ENCODE peak calls at places on chromosomes 16 and 17, in five cellular contexts. One of them, this sample, is unnamed.

GRCh38 chr16:425740-426114 is 278 bp downstream of the RAB11FIP3 start:
- DNase-seq in H1: no peak
- DNase-seq in K562: no peak
- DNase-seq in GM12878: no peak
- DNase-seq in HepG2: no peak
- DNase-seq in this sample: no peak

GRCh38 chr17:77756028-77756427 is 202.5 kb upstream of the TNRC6C start:
- DNase-seq in H1: no peak
- DNase-seq in K562: no peak
- DNase-seq in GM12878: no peak
- DNase-seq in HepG2: no peak
- DNase-seq in this sample: no peak

GRCh38 chr17:15479697-15480096 is 12.3 kb upstream of the CDRT4 start:
- DNase-seq in H1: no peak
- DNase-seq in K562: no peak
- DNase-seq in GM12878: no peak
- DNase-seq in HepG2: peak; percentile 21
- DNase-seq in this sample: no peak

GRCh38 chr16:50615891-50616290 is 65.2 kb downstream of the SNX20 start:
- DNase-seq in HepG2: no peak
- DNase-seq in K562: no peak
- DNase-seq in H1: no peak
- DNase-seq in GM12878: no peak
- DNase-seq in this sample: no peak

GRCh38 chr16:11224894-11225676 is 30.9 kb downstream of the SOCS1 start:
- DNase-seq in H1: no peak
- DNase-seq in K562: no peak
- DNase-seq in HepG2: no peak
- DNase-seq in GM12878: peak; percentile 88
- DNase-seq in this sample: no peak

GRCh38 chr16:28900601-28901000 is 22.3 kb downstream of the ATP2A1 start:
- DNase-seq in H1: no peak
- DNase-seq in K562: no peak
- DNase-seq in GM12878: no peak
- DNase-seq in HepG2: no peak
- DNase-seq in this sample: no peak

GRCh38 chr16:55842369-55843104 is 9.6 kb upstream of the CES1 start:
- DNase-seq in K562: peak; percentile 61
- DNase-seq in H1: no peak
- DNase-seq in HepG2: peak; percentile 56
- DNase-seq in GM12878: no peak
- DNase-seq in this sample: peak; percentile 64

GRCh38 chr17:70169707-70170597 is 620 bp downstream of the KCNJ2 start:
- DNase-seq in GM12878: no peak
- DNase-seq in K562: no peak
- DNase-seq in HepG2: no peak
- DNase-seq in H1: no peak
- DNase-seq in this sample: no peak

GRCh38 chr17:45227101-45227591 is 5.5 kb downstream of the FMNL1 start:
- DNase-seq in HepG2: no peak
- DNase-seq in H1: no peak
- DNase-seq in K562: no peak
- DNase-seq in GM12878: peak; percentile 54
- DNase-seq in this sample: no peak
- TF ChIP-seq HDAC2 in HepG2: no peak
- TF ChIP-seq HDAC2 in H1: no peak
- TF ChIP-seq HDAC2 in K562: no peak
- TF ChIP-seq HDAC2 in GM12878: no peak
- TF ChIP-seq HDAC2 in this sample: no peak

GRCh38 chr17:79363552-79364275 is 247.1 kb downstream of the RBFOX3 start:
- DNase-seq in HepG2: no peak
- DNase-seq in K562: no peak
- DNase-seq in H1: no peak
- DNase-seq in GM12878: no peak
- DNase-seq in this sample: no peak

GRCh38 chr17:79361221-79361734 is 249.6 kb downstream of the RBFOX3 start:
- DNase-seq in K562: no peak
- DNase-seq in GM12878: no peak
- DNase-seq in HepG2: no peak
- DNase-seq in H1: no peak
- DNase-seq in this sample: no peak

GRCh38 chr17:79362996-79363305 is 247.9 kb downstream of the RBFOX3 start:
- DNase-seq in HepG2: no peak
- DNase-seq in K562: no peak
- DNase-seq in GM12878: no peak
- DNase-seq in H1: no peak
- DNase-seq in this sample: no peak

GRCh38 chr17:79360196-79360595 is 250.7 kb downstream of the RBFOX3 start:
- DNase-seq in K562: no peak
- DNase-seq in H1: no peak
- DNase-seq in HepG2: no peak
- DNase-seq in GM12878: no peak
- DNase-seq in this sample: no peak

DNA sequence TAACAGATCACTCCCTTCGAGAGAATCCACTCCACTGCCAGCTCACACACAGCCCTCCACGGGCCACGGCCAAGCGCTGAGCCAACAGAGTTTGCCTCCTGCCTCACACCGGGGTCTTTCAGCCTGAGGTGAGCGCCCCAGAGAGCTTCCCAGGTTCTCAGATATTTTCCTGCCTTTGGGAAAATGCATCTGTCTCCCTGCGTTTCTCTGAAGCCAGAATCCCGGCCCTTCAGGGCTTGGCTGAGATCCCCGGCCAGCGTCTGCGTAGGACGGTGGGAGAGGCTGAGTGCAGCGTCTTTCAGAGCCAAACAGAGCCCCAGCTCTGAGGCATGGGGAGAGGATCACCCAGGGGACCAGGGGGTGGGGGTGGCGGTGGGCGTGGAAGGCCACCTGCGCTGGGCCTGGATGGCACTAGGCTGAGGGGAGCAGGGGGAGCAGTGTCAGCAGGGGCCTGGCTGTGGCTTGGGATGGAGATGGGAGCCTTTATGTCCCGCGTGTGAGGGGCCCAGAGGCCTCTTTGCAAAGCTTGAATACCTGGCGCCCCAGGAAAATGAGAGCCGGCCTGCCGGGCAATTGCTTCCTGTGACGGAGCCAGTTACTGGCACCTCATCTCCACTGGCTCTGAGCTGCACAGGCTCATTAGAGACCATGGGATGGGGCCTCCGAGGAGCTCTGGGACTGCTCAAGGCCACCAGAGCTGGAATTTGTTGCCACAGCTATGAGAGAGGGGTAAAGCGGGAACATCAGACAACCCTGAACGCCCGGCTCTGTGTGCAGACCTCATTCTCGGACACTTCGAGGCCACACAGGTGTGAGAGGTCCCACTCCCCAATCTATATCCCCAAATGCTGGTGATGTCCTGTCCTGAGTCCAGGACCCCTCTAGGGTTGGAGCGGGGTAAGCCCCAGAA is 248.5 kb downstream of the RBFOX3 start:
- DNase-seq in GM12878: no peak
- DNase-seq in K562: no peak
- DNase-seq in HepG2: no peak
- DNase-seq in H1: no peak
- DNase-seq in this sample: no peak
- TF ChIP-seq CEBPB in GM12878: no peak
- TF ChIP-seq CEBPB in K562: no peak
- TF ChIP-seq CEBPB in HepG2: no peak
- TF ChIP-seq CEBPB in H1: no peak
- TF ChIP-seq CEBPB in this sample: no peak

GRCh38 chr17:80313160-80313829 is 52.6 kb downstream of the RNF213 start:
- DNase-seq in HepG2: no peak
- DNase-seq in H1: no peak
- DNase-seq in K562: no peak
- DNase-seq in GM12878: no peak
- DNase-seq in this sample: no peak
- TF ChIP-seq HDAC2 in HepG2: no peak
- TF ChIP-seq HDAC2 in H1: no peak
- TF ChIP-seq HDAC2 in K562: no peak
- TF ChIP-seq HDAC2 in GM12878: no peak
- TF ChIP-seq HDAC2 in this sample: no peak

DNA sequence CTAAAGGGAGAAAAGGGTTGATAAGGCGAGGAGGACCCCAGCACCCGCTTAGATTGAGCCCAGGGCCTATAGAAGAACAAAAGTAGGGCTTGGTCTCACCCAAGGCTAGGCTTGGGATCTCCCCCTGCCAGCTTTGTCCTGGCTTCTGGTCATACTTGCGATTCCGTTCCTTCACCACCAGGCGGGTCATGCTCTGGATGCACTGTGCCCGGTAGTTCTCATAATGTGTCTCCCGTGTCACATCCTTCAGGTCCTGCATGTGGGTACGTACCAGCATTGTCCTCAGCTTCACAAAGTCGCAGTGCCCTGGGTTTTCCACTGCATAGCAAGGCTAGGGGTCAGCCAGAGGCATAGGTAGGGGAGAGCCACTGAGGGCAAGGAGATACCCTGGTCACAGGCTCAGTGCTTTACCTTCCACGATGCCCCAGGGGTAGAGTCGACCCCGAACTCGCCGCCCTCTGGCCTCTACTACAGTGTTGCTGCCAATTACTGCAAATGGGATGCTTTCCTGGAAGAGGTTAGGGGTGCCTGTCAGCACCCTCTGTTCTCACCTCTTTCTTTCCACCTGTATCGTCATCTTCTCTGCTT is 6.5 kb upstream of the MTMR4 start:
- DNase-seq in HepG2: peak; percentile 64
- DNase-seq in H1: no peak
- DNase-seq in K562: no peak
- DNase-seq in GM12878: no peak
- DNase-seq in this sample: peak; percentile 58
- TF ChIP-seq CEBPB in HepG2: no peak
- TF ChIP-seq CEBPB in H1: no peak
- TF ChIP-seq CEBPB in K562: no peak
- TF ChIP-seq CEBPB in GM12878: no peak
- TF ChIP-seq CEBPB in this sample: no peak

DNA sequence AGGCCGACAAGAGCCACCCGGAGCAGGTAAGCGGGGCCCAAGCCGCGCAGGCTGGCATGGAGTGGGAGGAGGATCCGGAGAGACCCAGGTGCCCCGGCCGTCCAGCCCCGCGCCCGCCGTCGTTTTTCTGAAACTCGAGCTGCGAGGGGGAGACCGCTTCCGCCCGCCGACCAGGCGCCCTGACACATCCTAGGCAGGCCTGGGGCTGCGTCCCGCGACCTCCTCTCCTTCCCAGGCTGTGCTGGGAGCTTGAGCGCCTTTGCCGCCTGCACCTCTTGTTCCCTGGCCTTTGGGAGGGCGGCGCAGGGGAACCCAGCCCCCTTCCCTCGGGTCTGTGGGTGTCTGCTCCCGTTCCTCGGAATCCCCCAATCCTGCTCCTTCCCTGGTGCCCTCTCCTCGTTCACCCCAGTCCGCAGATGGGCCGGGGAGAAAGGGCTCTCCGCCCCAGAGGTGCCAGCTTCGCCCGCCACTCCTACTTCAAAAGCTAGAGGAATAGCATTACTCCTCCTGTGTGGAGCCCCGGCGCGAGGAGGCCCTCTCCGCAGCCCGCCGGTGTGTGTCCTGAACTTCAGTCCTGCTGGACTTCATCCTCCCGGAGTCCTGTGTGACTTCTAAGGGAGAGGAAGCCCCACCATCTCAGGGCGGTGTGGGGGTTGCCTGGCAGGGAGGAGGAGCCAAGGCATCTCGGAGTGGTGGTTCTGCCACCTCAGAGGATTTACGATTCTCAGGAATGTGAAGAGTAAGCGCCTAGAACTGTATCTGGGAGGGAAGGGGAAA is 1.0 kb downstream of the NHERF1 start:
- DNase-seq in HepG2: no peak
- DNase-seq in H1: no peak
- DNase-seq in GM12878: no peak
- DNase-seq in K562: no peak
- DNase-seq in this sample: no peak
- TF ChIP-seq HDAC2 in HepG2: no peak
- TF ChIP-seq HDAC2 in H1: no peak
- TF ChIP-seq HDAC2 in GM12878: no peak
- TF ChIP-seq HDAC2 in K562: no peak
- TF ChIP-seq HDAC2 in this sample: no peak

DNA sequence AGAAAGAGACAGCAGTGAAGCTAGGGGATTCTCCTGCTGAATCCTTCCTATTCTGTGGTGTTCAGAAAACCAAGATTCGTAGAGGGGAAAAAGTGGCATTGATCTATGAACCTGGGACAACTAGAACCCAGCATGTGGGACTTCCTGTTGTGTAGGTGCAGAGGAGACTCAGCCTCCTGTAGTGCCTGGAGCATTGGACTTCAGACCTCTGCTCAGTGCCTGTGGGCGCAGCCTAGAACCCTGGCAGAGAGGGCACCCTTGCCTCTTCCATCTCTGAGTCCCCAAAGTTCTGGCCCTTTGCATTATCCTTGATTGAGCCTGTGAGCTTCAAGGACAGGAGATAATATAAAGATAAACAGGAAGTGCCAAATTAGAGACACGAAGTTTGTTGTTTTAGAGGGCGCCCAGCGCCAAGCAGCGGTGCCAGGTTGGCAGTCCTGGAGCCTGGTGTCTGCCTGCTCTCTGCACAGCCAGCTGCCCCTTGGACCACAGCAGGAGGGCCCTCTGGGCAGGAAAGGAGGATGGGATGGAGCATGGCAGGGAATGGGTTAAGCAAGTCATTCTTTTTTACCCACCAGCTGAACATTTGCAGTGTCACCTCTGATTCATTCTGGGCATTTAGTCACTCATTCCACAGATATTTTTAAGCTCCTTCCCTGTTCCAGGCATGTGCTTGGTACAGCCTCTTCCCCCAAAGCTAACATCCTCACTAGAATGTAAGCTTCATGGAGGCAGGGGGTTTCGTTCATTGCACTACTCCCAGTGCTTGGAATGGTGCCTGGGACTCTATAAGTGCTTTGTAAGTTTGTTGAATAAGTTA is 11.9 kb upstream of the SP6 start:
- DNase-seq in GM12878: no peak
- DNase-seq in H1: no peak
- DNase-seq in K562: no peak
- DNase-seq in HepG2: no peak
- DNase-seq in this sample: peak; percentile 91
- TF ChIP-seq CEBPB in GM12878: no peak
- TF ChIP-seq CEBPB in H1: no peak
- TF ChIP-seq CEBPB in K562: no peak
- TF ChIP-seq CEBPB in HepG2: no peak
- TF ChIP-seq CEBPB in this sample: peak; percentile 43